ENCODE peak calls at places on chromosome 13, in six cellular contexts. One of them, this sample, is unnamed.

GRCh38 chr13:27027086-27027667 is 144.4 kb downstream of the USP12 start:
- DNase-seq in fibroblast of mammary gland: no peak
- DNase-seq in astrocyte of the spinal cord: no peak
- DNase-seq in Caco-2: no peak
- DNase-seq in ovary: no peak
- DNase-seq in lower lobe of right lung: no peak
- DNase-seq in this sample: no peak

GRCh38 chr13:94192576-94192975 is 286.9 kb downstream of the DCT start:
- DNase-seq in fibroblast of mammary gland: peak; percentile 61
- DNase-seq in astrocyte of the spinal cord: peak; percentile 16
- DNase-seq in Caco-2: peak; percentile 40
- DNase-seq in ovary: no peak
- DNase-seq in lower lobe of right lung: no peak
- DNase-seq in this sample: peak; percentile 29

GRCh38 chr13:90362718-90363117 is 984.8 kb upstream of the MIR17HG start:
- DNase-seq in fibroblast of mammary gland: peak; percentile 46
- DNase-seq in astrocyte of the spinal cord: no peak
- DNase-seq in Caco-2: no peak
- DNase-seq in ovary: no peak
- DNase-seq in lower lobe of right lung: no peak
- DNase-seq in this sample: peak; percentile 5

GRCh38 chr13:74201530-74201929 is 67.3 kb upstream of the KLF12 start:
- DNase-seq in fibroblast of mammary gland: no peak
- DNase-seq in astrocyte of the spinal cord: no peak
- DNase-seq in Caco-2: no peak
- DNase-seq in ovary: no peak
- DNase-seq in lower lobe of right lung: no peak
- DNase-seq in this sample: peak; percentile 22

GRCh38 chr13:101698400-101698799 is 245.9 kb downstream of the ITGBL1 start:
- DNase-seq in fibroblast of mammary gland: peak; percentile 81
- DNase-seq in astrocyte of the spinal cord: no peak
- DNase-seq in Caco-2: no peak
- DNase-seq in ovary: no peak
- DNase-seq in lower lobe of right lung: no peak
- DNase-seq in this sample: peak; percentile 46

GRCh38 chr13:37960427-37960826 is 90.9 kb upstream of the TRPC4 start:
- DNase-seq in fibroblast of mammary gland: no peak
- DNase-seq in astrocyte of the spinal cord: peak; percentile 7
- DNase-seq in Caco-2: peak; percentile 14
- DNase-seq in ovary: no peak
- DNase-seq in lower lobe of right lung: no peak
- DNase-seq in this sample: no peak

GRCh38 chr13:64397699-64398098 is 2832.4 kb downstream of the PCDH9 start:
- DNase-seq in fibroblast of mammary gland: no peak
- DNase-seq in astrocyte of the spinal cord: peak; percentile 13
- DNase-seq in Caco-2: no peak
- DNase-seq in ovary: no peak
- DNase-seq in lower lobe of right lung: no peak
- DNase-seq in this sample: peak; percentile 9

GRCh38 chr13:51733656-51734334 is 70.2 kb downstream of the DHRS12 start:
- DNase-seq in fibroblast of mammary gland: no peak
- DNase-seq in astrocyte of the spinal cord: no peak
- DNase-seq in Caco-2: peak; percentile 24
- DNase-seq in ovary: no peak
- DNase-seq in lower lobe of right lung: no peak
- DNase-seq in this sample: peak; percentile 21

GRCh38 chr13:44770951-44771350 is 194.8 kb upstream of the TSC22D1 start:
- DNase-seq in fibroblast of mammary gland: no peak
- DNase-seq in astrocyte of the spinal cord: no peak
- DNase-seq in Caco-2: no peak
- DNase-seq in ovary: no peak
- DNase-seq in lower lobe of right lung: no peak
- DNase-seq in this sample: no peak

GRCh38 chr13:53743906-53744305 is 715.3 kb downstream of the OLFM4 start:
- DNase-seq in fibroblast of mammary gland: no peak
- DNase-seq in astrocyte of the spinal cord: no peak
- DNase-seq in Caco-2: no peak
- DNase-seq in ovary: no peak
- DNase-seq in lower lobe of right lung: no peak
- DNase-seq in this sample: no peak

GRCh38 chr13:50131998-50132936 is 117.0 kb downstream of the KCNRG start:
- DNase-seq in fibroblast of mammary gland: no peak
- DNase-seq in astrocyte of the spinal cord: peak; percentile 23
- DNase-seq in Caco-2: no peak
- DNase-seq in ovary: no peak
- DNase-seq in lower lobe of right lung: no peak
- DNase-seq in this sample: no peak

GRCh38 chr13:95643471-95643813 is 1.1 kb downstream of the DZIP1 start:
- DNase-seq in fibroblast of mammary gland: peak; percentile 54
- DNase-seq in astrocyte of the spinal cord: peak; percentile 57
- DNase-seq in Caco-2: no peak
- DNase-seq in ovary: peak; percentile 23
- DNase-seq in lower lobe of right lung: no peak
- DNase-seq in this sample: peak; percentile 46

GRCh38 chr13:44307844-44308243 is 65.8 kb upstream of the SERP2 start:
- DNase-seq in fibroblast of mammary gland: no peak
- DNase-seq in astrocyte of the spinal cord: no peak
- DNase-seq in Caco-2: no peak
- DNase-seq in ovary: no peak
- DNase-seq in lower lobe of right lung: no peak
- DNase-seq in this sample: no peak

DNA sequence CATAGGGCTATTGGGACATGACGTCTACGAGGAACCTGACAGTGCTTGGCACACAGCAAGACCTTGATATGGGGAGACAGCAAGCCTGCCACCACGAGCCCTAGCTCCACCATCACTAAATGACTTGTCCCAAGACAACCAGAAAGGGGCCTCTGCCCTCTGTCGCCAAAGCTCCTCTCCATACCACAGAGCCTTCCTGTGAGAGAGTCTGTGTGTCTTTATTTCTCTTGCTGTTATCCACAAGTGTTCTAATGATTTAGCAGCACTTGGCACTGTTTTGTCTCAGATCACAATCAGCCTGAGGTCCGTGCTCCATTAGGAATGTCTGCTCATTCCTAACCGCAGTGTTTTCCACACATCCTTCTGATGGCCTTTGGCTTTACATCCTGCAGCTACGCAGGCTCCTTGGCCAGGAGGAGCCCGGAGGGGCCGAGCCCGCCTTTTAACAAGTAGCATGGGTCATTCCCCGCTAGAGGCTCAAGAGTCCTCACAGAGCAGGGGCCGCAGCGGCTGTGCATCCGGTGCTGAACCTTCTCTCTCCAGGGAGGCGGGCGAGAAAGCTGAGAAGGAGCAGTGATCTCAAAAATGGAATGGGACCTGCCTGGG is 61.0 kb upstream of the HMGB1 start:
- DNase-seq in fibroblast of mammary gland: peak; percentile 32
- DNase-seq in astrocyte of the spinal cord: peak; percentile 0
- DNase-seq in Caco-2: no peak
- DNase-seq in ovary: no peak
- DNase-seq in lower lobe of right lung: no peak
- DNase-seq in this sample: peak; percentile 39
- TF ChIP-seq CTCF in fibroblast of mammary gland: no peak
- TF ChIP-seq CTCF in astrocyte of the spinal cord: no peak
- TF ChIP-seq CTCF in Caco-2: no peak
- TF ChIP-seq CTCF in ovary: no peak
- TF ChIP-seq CTCF in lower lobe of right lung: no peak
- TF ChIP-seq CTCF in this sample: peak; percentile 19

GRCh38 chr13:98761979-98762616 is 9.6 kb upstream of the SLC15A1 start:
- DNase-seq in fibroblast of mammary gland: no peak
- DNase-seq in astrocyte of the spinal cord: no peak
- DNase-seq in Caco-2: no peak
- DNase-seq in ovary: no peak
- DNase-seq in lower lobe of right lung: no peak
- DNase-seq in this sample: no peak
- H3K4me3 ChIP-seq in fibroblast of mammary gland: peak overlapping the region; percentile 25
- H3K4me3 ChIP-seq in astrocyte of the spinal cord: no peak overlapping the region
- H3K4me3 ChIP-seq in Caco-2: no peak overlapping the region
- H3K4me3 ChIP-seq in ovary: peak overlapping the region; percentile 8
- H3K4me3 ChIP-seq in lower lobe of right lung: peak overlapping the region; percentile 45
- H3K4me3 ChIP-seq in this sample: peak overlapping the region; percentile 31

DNA sequence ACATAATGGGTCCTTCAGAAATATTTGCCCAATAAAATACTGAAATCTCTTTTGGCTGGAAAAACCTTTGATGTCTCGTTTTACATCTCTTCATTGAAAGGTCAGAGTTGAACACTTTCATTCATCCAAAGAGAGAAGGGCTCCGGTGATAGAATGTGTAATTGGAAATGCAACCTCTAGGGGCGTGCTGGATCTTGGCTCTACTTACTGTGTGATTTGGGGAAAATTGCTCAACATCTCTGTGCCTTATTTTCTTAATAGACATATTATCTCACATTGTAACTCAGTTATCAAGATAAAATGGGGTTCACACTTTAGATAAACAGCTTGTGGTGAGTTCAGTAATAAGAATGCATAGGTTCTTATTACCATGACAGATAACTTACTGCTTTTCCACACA is 1444.1 kb downstream of the SLITRK5 start:
- DNase-seq in fibroblast of mammary gland: no peak
- DNase-seq in astrocyte of the spinal cord: no peak
- DNase-seq in Caco-2: no peak
- DNase-seq in ovary: no peak
- DNase-seq in lower lobe of right lung: no peak
- DNase-seq in this sample: no peak
- TF ChIP-seq CTCF in fibroblast of mammary gland: peak; percentile 3
- TF ChIP-seq CTCF in astrocyte of the spinal cord: peak; percentile 2
- TF ChIP-seq CTCF in Caco-2: no peak
- TF ChIP-seq CTCF in ovary: no peak
- TF ChIP-seq CTCF in lower lobe of right lung: no peak
- TF ChIP-seq CTCF in this sample: peak; percentile 8

GRCh38 chr13:32316476-32316875 is 1.2 kb downstream of the BRCA2 start:
- DNase-seq in fibroblast of mammary gland: peak; percentile 25
- DNase-seq in astrocyte of the spinal cord: no peak
- DNase-seq in Caco-2: no peak
- DNase-seq in ovary: no peak
- DNase-seq in lower lobe of right lung: no peak
- DNase-seq in this sample: no peak

GRCh38 chr13:32314271-32314967 is 744 bp downstream of the ZAR1L start:
- DNase-seq in fibroblast of mammary gland: no peak
- DNase-seq in astrocyte of the spinal cord: no peak
- DNase-seq in Caco-2: no peak
- DNase-seq in ovary: peak; percentile 31
- DNase-seq in lower lobe of right lung: peak; percentile 85
- DNase-seq in this sample: no peak

GRCh38 chr13:32316030-32316344 is 679 bp downstream of the BRCA2 start:
- DNase-seq in fibroblast of mammary gland: no peak
- DNase-seq in astrocyte of the spinal cord: no peak
- DNase-seq in Caco-2: no peak
- DNase-seq in ovary: no peak
- DNase-seq in lower lobe of right lung: no peak
- DNase-seq in this sample: no peak

GRCh38 chr13:32314968-32315254 is 252 bp downstream of the ZAR1L start:
- DNase-seq in fibroblast of mammary gland: peak; percentile 72
- DNase-seq in astrocyte of the spinal cord: peak; percentile 65
- DNase-seq in Caco-2: peak; percentile 68
- DNase-seq in ovary: no peak
- DNase-seq in lower lobe of right lung: no peak
- DNase-seq in this sample: peak; percentile 58

GRCh38 chr13:32315255-32316029 is at the start of the genes BRCA2 and ZAR1L:
- DNase-seq in fibroblast of mammary gland: peak; percentile 87
- DNase-seq in astrocyte of the spinal cord: peak; percentile 90
- DNase-seq in Caco-2: peak; percentile 91
- DNase-seq in ovary: peak; percentile 87
- DNase-seq in lower lobe of right lung: peak; percentile 96
- DNase-seq in this sample: peak; percentile 88
- H3K4me3 ChIP-seq in fibroblast of mammary gland: peak within 1 kb of the TSS; percentile 89
- H3K4me3 ChIP-seq in astrocyte of the spinal cord: peak within 1 kb of the TSS; percentile 88
- H3K4me3 ChIP-seq in Caco-2: peak within 1 kb of the TSS; percentile 77
- H3K4me3 ChIP-seq in ovary: peak within 1 kb of the TSS; percentile 77
- H3K4me3 ChIP-seq in lower lobe of right lung: peak within 1 kb of the TSS; percentile 91
- H3K4me3 ChIP-seq in this sample: peak within 1 kb of the TSS; percentile 90

DNA sequence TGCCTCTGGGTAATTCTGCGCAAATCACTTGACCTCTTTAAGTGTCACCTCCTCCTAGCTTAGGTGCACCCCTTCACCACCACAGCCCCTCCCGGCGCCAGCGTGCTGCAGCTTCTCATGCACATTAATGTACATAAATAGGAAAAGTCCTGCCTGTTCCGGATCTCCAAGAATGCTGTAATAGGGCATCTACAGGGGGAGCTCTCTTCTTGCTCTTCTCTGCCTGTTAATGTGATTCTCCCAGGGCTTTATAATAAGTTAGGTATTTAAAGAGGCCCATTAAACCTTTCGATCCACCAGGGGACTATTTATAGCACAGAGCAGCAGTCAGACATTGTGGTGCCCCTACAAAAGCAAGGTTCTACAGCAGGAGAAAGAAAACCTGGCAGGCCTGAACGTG is 35.3 kb downstream of the SOX1 start:
- DNase-seq in fibroblast of mammary gland: no peak
- DNase-seq in astrocyte of the spinal cord: no peak
- DNase-seq in Caco-2: no peak
- DNase-seq in ovary: no peak
- DNase-seq in lower lobe of right lung: no peak
- DNase-seq in this sample: no peak
- TF ChIP-seq CTCF in fibroblast of mammary gland: no peak
- TF ChIP-seq CTCF in astrocyte of the spinal cord: no peak
- TF ChIP-seq CTCF in Caco-2: peak; percentile 37
- TF ChIP-seq CTCF in ovary: no peak
- TF ChIP-seq CTCF in lower lobe of right lung: no peak
- TF ChIP-seq CTCF in this sample: no peak

GRCh38 chr13:36130542-36131214 is 504 bp downstream of the DCLK1 start:
- DNase-seq in fibroblast of mammary gland: peak; percentile 20
- DNase-seq in astrocyte of the spinal cord: peak; percentile 14
- DNase-seq in Caco-2: no peak
- DNase-seq in ovary: peak; percentile 35
- DNase-seq in lower lobe of right lung: peak; percentile 57
- DNase-seq in this sample: peak; percentile 35
- H3K4me3 ChIP-seq in fibroblast of mammary gland: peak overlapping the region; percentile 61
- H3K4me3 ChIP-seq in astrocyte of the spinal cord: peak overlapping the region; percentile 57
- H3K4me3 ChIP-seq in Caco-2: no peak overlapping the region
- H3K4me3 ChIP-seq in ovary: peak overlapping the region; percentile 40
- H3K4me3 ChIP-seq in lower lobe of right lung: peak overlapping the region; percentile 47
- H3K4me3 ChIP-seq in this sample: peak overlapping the region; percentile 91